ENCODE peak calls at places on chromosomes 5 and 9, in ten cellular contexts. C is AG04449; W is glutamatergic neuron; E is astrocyte; H is GM13976; L is GM10248; V is CD8-positive, alpha-beta T cell; G is GM23338; S is ovary; T is neural progenitor cell. J is an unnamed sample.

GRCh38 chr5:77167695-77168111 is 42.8 kb upstream of the PDE8B start:
- DNase-seq in C (peak; percentile 58), W (no peak), E (peak; percentile 90), H (no peak), L (no peak), V (no peak), G (no peak), S (no peak), T (no peak), J (no peak)

GRCh38 chr9:125894566-125894965 is 147.4 kb downstream of the PBX3 start:
- DNase-seq in C (no peak), W (no peak), E (no peak), H (no peak), L (no peak), V (no peak), G (no peak), S (no peak), T (no peak), J (no peak)

GRCh38 chr5:170393235-170393634 is 4.1 kb upstream of the KCNMB1 start:
- DNase-seq in C (no peak), W (no peak), E (no peak), H (no peak), L (no peak), V (no peak), G (no peak), S (no peak), T (no peak), J (no peak)

GRCh38 chr5:14895301-14895700 is 23.7 kb upstream of the ANKH start:
- DNase-seq in C (no peak), W (no peak), E (no peak), H (no peak), L (no peak), V (no peak), G (no peak), S (no peak), T (no peak), J (no peak)

GRCh38 chr9:129258823-129259301 is 80.8 kb upstream of the IER5L start:
- DNase-seq in C (no peak), W (no peak), E (no peak), H (no peak), L (no peak), V (peak; percentile 50), G (no peak), S (peak; percentile 69), T (no peak), J (no peak)

GRCh38 chr5:1743061-1743768 is 56.4 kb downstream of the MRPL36 start:
- DNase-seq in C (no peak), W (no peak), E (no peak), H (no peak), L (no peak), V (no peak), G (no peak), S (no peak), T (no peak), J (no peak)

GRCh38 chr9:3008091-3008490 is 164.2 kb upstream of the PUM3 start:
- DNase-seq in C (no peak), W (no peak), E (no peak), H (no peak), L (no peak), V (no peak), G (peak; percentile 60), S (no peak), T (no peak), J (no peak)

GRCh38 chr9:134314039-134314949 is 12.0 kb upstream of the RXRA start:
- DNase-seq in C (no peak), W (peak; percentile 15), E (no peak), H (no peak), L (no peak), V (peak; percentile 12), G (no peak), S (peak; percentile 21), T (no peak), J (no peak)

GRCh38 chr5:29005386-29005785 is 1967.0 kb upstream of the CDH9 start:
- DNase-seq in C (no peak), W (no peak), E (no peak), H (no peak), L (no peak), V (no peak), G (peak; percentile 36), S (no peak), T (peak; percentile 29), J (no peak)

GRCh38 chr5:153893809-153894208 is 144.9 kb downstream of the FAM114A2 start:
- DNase-seq in C (no peak), W (no peak), E (no peak), H (no peak), L (no peak), V (no peak), G (no peak), S (no peak), T (no peak), J (no peak)

GRCh38 chr5:3197699-3198098 is 397.9 kb upstream of the IRX1 start:
- DNase-seq in C (no peak), W (peak; percentile 79), E (no peak), H (no peak), L (no peak), V (no peak), G (peak; percentile 66), S (no peak), T (peak; percentile 84), J (no peak)

GRCh38 chr5:3201941-3202340 is 393.7 kb upstream of the IRX1 start:
- DNase-seq in C (no peak), W (no peak), E (no peak), H (no peak), L (no peak), V (no peak), G (no peak), S (no peak), T (no peak), J (no peak)

GRCh38 chr5:3201121-3201520 is 394.5 kb upstream of the IRX1 start:
- DNase-seq in C (no peak), W (no peak), E (no peak), H (no peak), L (no peak), V (no peak), G (no peak), S (no peak), T (no peak), J (no peak)

GRCh38 chr5:3200356-3200755 is 395.3 kb upstream of the IRX1 start:
- DNase-seq in C (no peak), W (no peak), E (no peak), H (no peak), L (no peak), V (no peak), G (no peak), S (no peak), T (no peak), J (no peak)

GRCh38 chr5:3199941-3200340 is 395.7 kb upstream of the IRX1 start:
- DNase-seq in C (no peak), W (no peak), E (no peak), H (no peak), L (no peak), V (no peak), G (peak; percentile 22), S (no peak), T (no peak), J (no peak)
- TF ChIP-seq CTCF in C (no peak), W (no peak), E (no peak), H (no peak), L (no peak), V (no peak), G (no peak), S (no peak), T (no peak), J (no peak)

GRCh38 chr5:108459661-108460170 is 77.8 kb upstream of the FBXL17 start:
- DNase-seq in C (no peak), W (no peak), E (no peak), H (no peak), L (no peak), V (no peak), G (peak; percentile 5), S (no peak), T (no peak), J (no peak)

GRCh38 chr5:108461628-108462367 is 79.9 kb upstream of the FBXL17 start:
- DNase-seq in C (peak; percentile 37), W (no peak), E (peak; percentile 45), H (no peak), L (no peak), V (no peak), G (no peak), S (no peak), T (no peak), J (no peak)
- TF ChIP-seq CTCF in C (no peak), W (no peak), E (no peak), H (no peak), L (no peak), V (no peak), G (no peak), S (no peak), T (no peak), J (no peak)

GRCh38 chr5:122972877-122973276 is 63.6 kb downstream of the PPIC start:
- DNase-seq in C (no peak), W (no peak), E (peak; percentile 29), H (no peak), L (no peak), V (no peak), G (no peak), S (no peak), T (no peak), J (no peak)

GRCh38 chr5:122978644-122979297 is 57.8 kb downstream of the PPIC start:
- DNase-seq in C (no peak), W (no peak), E (no peak), H (no peak), L (no peak), V (no peak), G (no peak), S (no peak), T (no peak), J (no peak)

GRCh38 chr5:122978068-122978467 is 58.5 kb downstream of the PPIC start:
- DNase-seq in C (no peak), W (no peak), E (no peak), H (no peak), L (no peak), V (no peak), G (no peak), S (no peak), T (no peak), J (no peak)

GRCh38 chr5:122981846-122982245 is 54.7 kb downstream of the PPIC start:
- DNase-seq in C (no peak), W (no peak), E (no peak), H (no peak), L (no peak), V (no peak), G (no peak), S (no peak), T (no peak), J (no peak)

DNA sequence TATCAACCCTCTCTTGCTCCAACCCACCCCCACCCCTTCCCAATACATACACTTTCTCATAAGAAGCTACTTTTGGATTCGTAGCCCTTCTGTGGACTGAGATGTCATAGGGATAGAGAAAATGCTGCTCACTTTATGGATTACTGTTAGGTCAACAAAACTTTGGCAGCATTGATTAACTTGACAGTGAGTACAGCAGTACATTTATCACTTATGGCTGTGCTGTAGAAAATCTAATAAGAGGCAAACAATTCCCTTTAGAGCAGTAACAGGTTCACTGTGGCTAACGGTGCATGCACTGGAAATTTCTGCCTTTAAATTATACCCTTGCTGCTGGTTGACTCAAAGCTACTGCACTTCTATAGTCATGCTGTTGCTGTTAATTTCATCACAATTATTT is 59.2 kb downstream of the PPIC start:
- DNase-seq in C (no peak), W (no peak), E (no peak), H (no peak), L (no peak), V (no peak), G (no peak), S (no peak), T (no peak), J (no peak)
- TF ChIP-seq CTCF in C (no peak), W (no peak), E (no peak), H (no peak), L (no peak), V (no peak), G (no peak), S (no peak), T (no peak), J (no peak)

GRCh38 chr5:42228279-42228678 is 195.0 kb upstream of the GHR start:
- DNase-seq in C (no peak), W (no peak), E (no peak), H (no peak), L (no peak), V (no peak), G (no peak), S (no peak), T (no peak), J (no peak)
- TF ChIP-seq CTCF in C (no peak), W (no peak), E (no peak), H (no peak), L (no peak), V (no peak), G (no peak), S (no peak), T (no peak), J (no peak)